ENCODE peak calls at places on chromosomes 6 and 20, in seven cellular contexts. G is AG08395; S is sciatic nerve; N is stimulated activated CD4-positive, alpha-beta T cell treated with anti-CD3 and anti-CD28 coated beads, Interleukin-2, amount 100 ng/mL, for 48 hours; D is stimulated activated CD8-positive, alpha-beta memory T cell treated with anti-CD3 and anti-CD28 coated beads, Interleukin-4, amount 100 ng/mL, for 4 hours; J is GM23338; R is NAMALWA. W is an unnamed sample.

GRCh38 chr6:37019065-37019450 is 13.6 kb downstream of the FGD2 start:
- DNase-seq in S (no peak), D (no peak), R (no peak), G (no peak), N (no peak), J (no peak), W (no peak)

GRCh38 chr20:33071198-33071597 is 8.2 kb upstream of the BPIFB4 start:
- DNase-seq in R (no peak), S (no peak), D (no peak), G (no peak), N (no peak), J (no peak), W (no peak)

GRCh38 chr20:18032977-18033892 is 24.5 kb downstream of the OVOL2 start:
- DNase-seq in N (no peak), J (peak), G (no peak), D (no peak), S (no peak), R (no peak), W (no peak)

GRCh38 chr20:63029358-63030121 is 22.8 kb upstream of the BHLHE23 start:
- DNase-seq in N (no peak), D (no peak), G (no peak), R (peak), J (peak), S (no peak), W (no peak)

GRCh38 chr6:133855994-133856393 is 32.9 kb upstream of the TCF21 start:
- DNase-seq in R (peak), N (no peak), D (no peak), J (peak), S (no peak), G (no peak), W (no peak)

GRCh38 chr6:138231399-138231886 is 13.2 kb upstream of the PBOV1 start:
- DNase-seq in N (no peak), D (no peak), J (no peak), S (no peak), G (no peak), R (no peak), W (no peak)

GRCh38 chr6:116387374-116387773 is 16.6 kb downstream of the DSE start:
- DNase-seq in N (no peak), S (no peak), R (no peak), G (no peak), J (no peak), D (no peak), W (no peak)

GRCh38 chr6:11149551-11149950 is 38.0 kb upstream of the ERVFRD-1 start:
- DNase-seq in N (no peak), J (no peak), G (no peak), D (no peak), S (no peak), R (no peak), W (no peak)

GRCh38 chr6:89298680-89299450 is 16.2 kb downstream of the GABRR2 start:
- DNase-seq in J (no peak), G (no peak), N (peak), D (no peak), S (no peak), R (no peak), W (peak)

GRCh38 chr6:30002871-30003270 is 58.2 kb upstream of the POLR1H start:
- DNase-seq in J (no peak), D (no peak), G (peak), N (no peak), R (no peak), S (no peak), W (no peak)

GRCh38 chr20:57443866-57444265 is 52.7 kb downstream of the RBM38 start:
- DNase-seq in R (no peak), N (no peak), D (no peak), G (no peak), S (no peak), J (no peak), W (no peak)

GRCh38 chr20:19943021-19943659 is 74.0 kb upstream of the NAA20 start:
- DNase-seq in G (no peak), S (no peak), J (no peak), D (no peak), R (no peak), N (no peak), W (no peak)

GRCh38 chr6:132161283-132161682 is 210.1 kb upstream of the CCN2 start:
- DNase-seq in N (no peak), D (no peak), R (peak), S (no peak), J (peak), G (peak), W (no peak)

GRCh38 chr6:24844903-24845302 is 46.2 kb upstream of the ARMH2 start:
- DNase-seq in R (no peak), J (no peak), G (no peak), N (no peak), S (no peak), D (no peak), W (no peak)

GRCh38 chr6:37741757-37742400 is 44.2 kb upstream of the MDGA1 start:
- DNase-seq in G (peak), S (no peak), D (no peak), R (peak), N (no peak), J (peak), W (no peak)

GRCh38 chr6:44022296-44022661 is 105.0 kb downstream of the MRPL14 start:
- DNase-seq in N (no peak), R (no peak), J (no peak), S (no peak), D (no peak), G (no peak), W (no peak)

GRCh38 chr6:6724319-6725119 is 136.0 kb downstream of the LY86 start:
- DNase-seq in N (peak), S (peak), J (peak), R (peak), G (peak), D (no peak), W (no peak)

W was measured in osteocyte.